ENCODE peak calls at places on chromosomes 1 and 21, in nine cellular contexts. V is glutamatergic neuron; T is fibroblast of pulmonary artery; K is mucosa of descending colon; Y is NCI-H446 treated with DMSO at 0.1 percent for 48 hours; E is activated CD8-positive, alpha-beta memory T cell treated with anti-CD3 and anti-CD28 coated beads, Interleukin-2, amount 10 ng/mL, durations not matched to agents 7 days and 5 days; P is T follicular helper cell; H is adrenal gland; C is AG08395. A is an unnamed sample.

GRCh38 chr1:200118779-200119505 is 91.4 kb downstream of the NR5A2 start:
- DNase-seq in E (no peak), T (no peak), K (no peak), Y (no peak), C (no peak), P (no peak), H (no peak), V (no peak), A (no peak)

GRCh38 chr1:156577512-156577911 is 2.0 kb upstream of the TTC24 start:
- DNase-seq in T (no peak), K (no peak), C (no peak), V (no peak), H (no peak), E (no peak), Y (no peak), P (no peak), A (no peak)

GRCh38 chr21:21175798-21176334 is 177.7 kb downstream of the NCAM2 start:
- DNase-seq in Y (no peak), K (no peak), T (no peak), H (no peak), C (no peak), E (no peak), P (no peak), V (no peak), A (no peak)

GRCh38 chr1:156357977-156358376 is 11.0 kb upstream of the RHBG start:
- DNase-seq in P (no peak), K (no peak), T (no peak), C (no peak), H (no peak), Y (no peak), V (no peak), E (no peak), A (no peak)

GRCh38 chr1:51752073-51752948 is 126.2 kb downstream of the NRDC start:
- DNase-seq in V (no peak), Y (no peak), K (no peak), E (no peak), T (no peak), C (no peak), P (no peak), H (no peak), A (no peak)

GRCh38 chr1:201229771-201230635 is 39.4 kb downstream of the IGFN1 start:
- DNase-seq in C (peak; percentile 83), E (no peak), T (no peak), V (no peak), H (no peak), P (no peak), K (no peak), Y (no peak), A (no peak)

GRCh38 chr1:3459051-3459908 is 4.8 kb downstream of the ARHGEF16 start:
- DNase-seq in V (peak; percentile 18), H (no peak), K (peak; percentile 53), C (no peak), E (no peak), P (no peak), Y (no peak), T (no peak), A (no peak)

GRCh38 chr1:83593073-83593472 is 405.9 kb downstream of the TTLL7 start:
- DNase-seq in H (no peak), Y (no peak), P (no peak), E (no peak), V (no peak), C (no peak), K (no peak), T (no peak), A (no peak)

GRCh38 chr1:112651205-112651604 is 23.3 kb upstream of the MOV10 start:
- DNase-seq in C (no peak), T (no peak), E (no peak), V (no peak), H (no peak), P (no peak), K (no peak), Y (no peak), A (no peak)

GRCh38 chr1:53327183-53327941 is 508 bp downstream of the LRP8 start:
- DNase-seq in H (peak; percentile 33), V (peak; percentile 81), E (peak; percentile 77), P (no peak), Y (no peak), K (peak; percentile 34), C (peak; percentile 21), T (no peak), A (peak; percentile 50)

GRCh38 chr1:245260116-245260882 is 105.5 kb downstream of the KIF26B start:
- DNase-seq in C (no peak), E (no peak), Y (no peak), H (no peak), P (no peak), V (no peak), T (no peak), K (no peak), A (no peak)

GRCh38 chr21:43193651-43194302 is 25.0 kb downstream of the CRYAA start:
- DNase-seq in C (peak; percentile 83), P (no peak), T (peak; percentile 85), H (peak; percentile 26), Y (no peak), K (no peak), V (no peak), E (no peak), A (no peak)

GRCh38 chr21:43812957-43813730 is 23.8 kb downstream of the RRP1 start:
- DNase-seq in E (no peak), T (no peak), P (no peak), C (no peak), V (no peak), H (no peak), Y (no peak), K (no peak), A (no peak)

GRCh38 chr1:167617950-167618269 is 12.1 kb upstream of the RCSD1 start:
- DNase-seq in Y (no peak), K (no peak), V (no peak), C (no peak), P (no peak), T (no peak), E (peak; percentile 23), H (no peak), A (no peak)

GRCh38 chr21:36773111-36773510 is 74.2 kb downstream of the SIM2 start:
- DNase-seq in V (no peak), T (peak; percentile 86), C (peak; percentile 53), H (peak; percentile 93), E (no peak), K (peak; percentile 84), Y (peak; percentile 77), P (no peak), A (no peak)

GRCh38 chr1:113197662-113198330 is 124.8 kb downstream of the LRIG2 start:
- DNase-seq in V (no peak), E (no peak), P (no peak), Y (no peak), H (no peak), T (no peak), C (no peak), K (no peak), A (no peak)

GRCh38 chr1:47709302-47710074 is 271.6 kb downstream of the FOXD2 start:
- DNase-seq in V (peak; percentile 79), E (no peak), K (peak; percentile 57), H (no peak), Y (no peak), C (no peak), P (no peak), T (no peak), A (no peak)

GRCh38 chr1:39396671-39397070 is 94.8 kb upstream of the BMP8A start:
- DNase-seq in V (no peak), E (no peak), Y (no peak), H (no peak), C (no peak), P (no peak), T (no peak), K (no peak), A (no peak)

GRCh38 chr1:8974551-8974950 is 28.9 kb downstream of the CA6 start:
- DNase-seq in C (no peak), T (no peak), P (no peak), Y (no peak), V (no peak), H (no peak), E (no peak), K (no peak), A (no peak)